ENCODE peak calls at places on chromosomes 16 and 17, in ten cellular contexts. E is H1, U is brain microvascular endothelial cell, X is MM.1S, Q is HL-60, A is esophagus muscularis mucosa, L is body of pancreas, B is upper lobe of right lung, W is pancreas, J is GM20000. M is an unnamed sample.
A peak's percentile ranks its signal among the peaks of the same experiment; 100 is the strongest.

GRCh38 chr17:71494045-71494444 is 626.8 kb upstream of the SOX9 start:
- DNase-seq in E (no peak), U (no peak), X (no peak), Q (no peak), A (no peak), L (no peak), B (no peak), W (no peak), J (no peak), M (no peak)

GRCh38 chr17:77741109-77741508 is 217.4 kb upstream of the TNRC6C start:
- DNase-seq in E (peak; percentile 23), U (no peak), X (no peak), Q (no peak), A (no peak), L (no peak), B (peak; percentile 57), W (no peak), J (no peak), M (peak; percentile 18)

GRCh38 chr17:62678214-62678919 is 50.9 kb downstream of the MRC2 start:
- DNase-seq in E (no peak), U (no peak), X (no peak), Q (no peak), A (no peak), L (no peak), B (no peak), W (no peak), J (no peak), M (no peak)

GRCh38 chr16:59707441-59707840 is 973.3 kb upstream of the GOT2 start:
- DNase-seq in E (no peak), U (no peak), X (no peak), Q (no peak), A (no peak), L (no peak), B (no peak), W (no peak), J (no peak), M (no peak)

GRCh38 chr17:38719943-38720641 is 10.0 kb upstream of the CISD3 start:
- DNase-seq in E (peak; percentile 50), U (no peak), X (no peak), Q (no peak), A (no peak), L (no peak), B (no peak), W (no peak), J (no peak), M (no peak)

GRCh38 chr17:70552230-70552981 is 383.1 kb downstream of the KCNJ2 start:
- DNase-seq in E (no peak), U (peak; percentile 8), X (peak; percentile 45), Q (no peak), A (no peak), L (no peak), B (no peak), W (no peak), J (peak; percentile 49), M (no peak)

GRCh38 chr17:45127209-45127582 is 5.1 kb downstream of the PLCD3 start:
- DNase-seq in E (no peak), U (no peak), X (no peak), Q (no peak), A (no peak), L (no peak), B (no peak), W (no peak), J (no peak), M (no peak)

GRCh38 chr16:85395207-85395912 is 217.8 kb upstream of the GSE1 start:
- DNase-seq in E (no peak), U (peak; percentile 95), X (no peak), Q (no peak), A (no peak), L (peak; percentile 65), B (peak; percentile 78), W (peak; percentile 60), J (peak; percentile 79), M (peak; percentile 67)

GRCh38 chr17:78759203-78759968 is 22.7 kb downstream of the CYTH1 start:
- DNase-seq in E (no peak), U (peak; percentile 70), X (peak; percentile 80), Q (peak; percentile 66), A (no peak), L (peak; percentile 87), B (peak; percentile 77), W (peak; percentile 75), J (no peak), M (no peak)

GRCh38 chr16:17177242-17177967 is 293.4 kb downstream of the XYLT1 start:
- DNase-seq in E (no peak), U (no peak), X (no peak), Q (no peak), A (no peak), L (no peak), B (no peak), W (no peak), J (no peak), M (no peak)

GRCh38 chr16:62079236-62079635 is 43.0 kb upstream of the CDH8 start:
- DNase-seq in E (no peak), U (peak; percentile 31), X (no peak), Q (no peak), A (no peak), L (no peak), B (no peak), W (no peak), J (no peak), M (no peak)

GRCh38 chr17:78252701-78253635 is 21.5 kb downstream of the TMEM235 start:
- DNase-seq in E (no peak), U (no peak), X (peak; percentile 66), Q (no peak), A (no peak), L (no peak), B (peak; percentile 59), W (no peak), J (no peak), M (no peak)

GRCh38 chr17:31488264-31488981 is 96.9 kb downstream of the RAB11FIP4 start:
- DNase-seq in E (no peak), U (no peak), X (peak; percentile 34), Q (no peak), A (no peak), L (peak; percentile 68), B (peak; percentile 83), W (peak; percentile 64), J (peak; percentile 41), M (peak; percentile 68)

GRCh38 chr17:3935140-3935542 is 18.9 kb upstream of the P2RX1 start:
- DNase-seq in E (peak; percentile 44), U (peak; percentile 71), X (no peak), Q (no peak), A (no peak), L (peak; percentile 80), B (peak; percentile 88), W (peak; percentile 59), J (peak; percentile 78), M (peak; percentile 85)

GRCh38 chr16:15034266-15035162 is 21.4 kb downstream of the NTAN1 start:
- DNase-seq in E (no peak), U (no peak), X (no peak), Q (no peak), A (no peak), L (no peak), B (peak; percentile 58), W (no peak), J (no peak), M (no peak)

GRCh38 chr17:17840751-17841591 is 4.2 kb upstream of the SREBF1 start:
- DNase-seq in E (no peak), U (peak; percentile 28), X (no peak), Q (no peak), A (no peak), L (no peak), B (no peak), W (no peak), J (peak; percentile 29), M (no peak)

GRCh38 chr17:74757502-74757901 is 9.1 kb downstream of the NHERF1 start:
- DNase-seq in E (no peak), U (no peak), X (no peak), Q (no peak), A (no peak), L (peak; percentile 74), B (no peak), W (no peak), J (no peak), M (no peak)

DNA sequence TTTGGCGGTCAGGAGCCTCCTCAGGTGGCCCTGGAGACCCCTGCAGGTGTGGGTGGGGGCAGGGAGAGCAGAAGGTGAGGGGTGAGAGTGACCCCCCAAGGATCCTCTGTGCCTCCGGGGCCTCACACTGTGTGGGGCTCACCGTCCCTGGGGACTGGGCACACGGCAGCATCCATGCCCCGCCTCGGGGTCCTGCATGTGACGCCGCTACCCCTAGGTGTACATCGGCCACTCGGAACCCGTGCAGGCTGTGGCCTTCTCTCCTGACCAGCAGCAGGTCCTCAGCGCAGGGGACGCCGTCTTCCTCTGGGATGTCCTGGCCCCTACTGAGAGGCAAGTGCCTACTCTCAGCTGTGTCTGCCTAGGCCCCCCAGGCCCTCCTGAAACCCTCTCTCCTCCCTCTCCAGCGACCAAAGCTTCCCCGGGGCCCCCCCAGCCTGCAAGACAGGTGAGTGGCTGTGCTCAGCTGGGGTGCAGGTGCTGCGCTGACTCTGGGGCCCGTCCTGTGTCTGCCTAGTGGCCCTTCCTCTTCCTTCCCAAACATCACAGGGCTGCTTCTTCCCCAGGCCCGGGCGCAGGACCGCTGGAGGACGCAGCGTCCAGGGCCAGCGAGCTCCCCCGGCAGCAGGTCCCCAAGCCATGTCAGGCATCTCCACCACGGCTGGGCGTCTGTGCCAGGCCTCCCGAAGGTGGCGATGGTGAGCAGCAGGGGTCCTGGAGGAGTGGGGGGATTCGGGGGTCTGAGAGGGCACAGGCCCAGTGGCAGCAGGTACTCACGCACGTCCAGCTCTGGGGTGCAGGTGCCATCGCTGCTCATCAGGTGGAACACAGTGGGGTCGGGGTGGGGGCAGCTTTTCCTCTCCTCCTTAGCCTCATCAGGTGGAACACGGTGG is 9.0 kb upstream of the RHOT2 start:
- DNase-seq in E (no peak), U (no peak), X (no peak), Q (no peak), A (no peak), L (no peak), B (no peak), W (no peak), J (no peak), M (no peak)
- TF ChIP-seq CTCF in E (no peak), U (peak; percentile 37), X (no peak), Q (peak; percentile 30), A (no peak), L (no peak), B (no peak), W (no peak), J (no peak), M (no peak)

GRCh38 chr16:28035866-28036393 is 27.6 kb downstream of the GSG1L start:
- DNase-seq in E (no peak), U (no peak), X (no peak), Q (no peak), A (no peak), L (no peak), B (no peak), W (no peak), J (no peak), M (no peak)
- TF ChIP-seq CTCF in E (no peak), U (no peak), X (no peak), Q (no peak), A (no peak), L (no peak), B (no peak), W (no peak), J (no peak), M (no peak)

GRCh38 chr17:64682261-64683181 is 20.4 kb upstream of the SMURF2 start:
- DNase-seq in E (no peak), U (peak; percentile 85), X (no peak), Q (no peak), A (no peak), L (no peak), B (no peak), W (no peak), J (no peak), M (no peak)
- TF ChIP-seq CTCF in E (no peak), U (no peak), X (no peak), Q (no peak), A (no peak), L (no peak), B (no peak), W (no peak), J (no peak), M (no peak)

GRCh38 chr17:7214300-7215135 is 5.1 kb downstream of the DLG4 start:
- DNase-seq in E (peak; percentile 99), U (peak; percentile 97), X (peak; percentile 96), Q (peak; percentile 71), A (peak; percentile 100), L (peak; percentile 97), B (peak; percentile 100), W (peak; percentile 97), J (peak; percentile 98), M (peak; percentile 98)
- TF ChIP-seq CTCF in E (peak; percentile 63), U (peak; percentile 75), X (peak; percentile 54), Q (peak; percentile 16), A (peak; percentile 51), L (peak; percentile 56), B (peak; percentile 52), W (no peak), J (peak; percentile 22), M (peak; percentile 63)

M was measured in right lobe of liver.